ENCODE peak calls at places on chromosomes 3 and 15, in five cellular contexts. N is HCT116, O is A549, V is IMR-90, M is K562. Q is an unnamed sample.

GRCh38 chr3:56869157-56869889 is 67.6 kb upstream of the ARHGEF3 start:
- ATAC-seq in M (no peak), O (no peak), V (peak), N (peak), Q (no peak)

GRCh38 chr3:160810360-160810759 is 54.3 kb downstream of the PPM1L start:
- ATAC-seq in M (no peak), O (no peak), N (no peak), V (no peak), Q (peak)

GRCh38 chr15:60889006-60889405 is 340.1 kb downstream of the RORA start:
- ATAC-seq in N (no peak), M (no peak), O (no peak), V (no peak), Q (no peak)

GRCh38 chr15:62474771-62475124 is 309.7 kb upstream of the C2CD4B start:
- ATAC-seq in M (no peak), V (no peak), N (no peak), O (no peak), Q (peak)

GRCh38 chr15:89492111-89492641 is 4.2 kb downstream of the RHCG start:
- ATAC-seq in N (peak), M (peak), O (peak), V (peak), Q (no peak)

GRCh38 chr3:52013802-52014598 is 18.3 kb upstream of the RPL29 start:
- ATAC-seq in M (peak), O (peak), N (peak), V (no peak), Q (no peak)

GRCh38 chr3:187291001-187291511 is 481 bp downstream of the MASP1 start:
- ATAC-seq in V (peak), N (no peak), M (no peak), O (no peak), Q (no peak)

GRCh38 chr15:89632563-89633430 is 22.5 kb downstream of the KIF7 start:
- ATAC-seq in N (peak), M (no peak), O (peak), V (no peak), Q (no peak)

GRCh38 chr3:101567528-101568317 is 6.1 kb downstream of the TRMT10C start:
- ATAC-seq in V (peak), N (no peak), O (no peak), M (peak), Q (no peak)

GRCh38 chr15:68717952-68718351 is 102.7 kb downstream of the ANP32A start:
- ATAC-seq in V (no peak), N (no peak), O (no peak), M (no peak), Q (no peak)

GRCh38 chr3:66934041-66934440 is 64.1 kb upstream of the KBTBD8 start:
- ATAC-seq in V (no peak), O (no peak), M (no peak), N (no peak), Q (no peak)

GRCh38 chr3:169755488-169755887 is 9.4 kb downstream of the TERC start:
- ATAC-seq in O (no peak), N (no peak), M (no peak), V (no peak), Q (no peak)

GRCh38 chr3:28151608-28152228 is 89.7 kb upstream of the CMC1 start:
- ATAC-seq in V (no peak), M (no peak), N (no peak), O (no peak), Q (no peak)

GRCh38 chr3:41508063-41508696 is 308.9 kb downstream of the CTNNB1 start:
- ATAC-seq in M (no peak), N (peak), O (peak), V (no peak), Q (no peak)

GRCh38 chr3:33461097-33461496 is 20.9 kb upstream of the UBP1 start:
- ATAC-seq in N (no peak), O (no peak), V (no peak), M (no peak), Q (no peak)
- TF ChIP-seq POLR2A in N (no peak), O (no peak), V (no peak), M (no peak), Q (no peak)

GRCh38 chr3:14947886-14948608 is 664 bp downstream of the NR2C2 start:
- ATAC-seq in O (peak), N (peak), M (peak), V (peak), Q (peak)
- TF ChIP-seq POLR2A in O (peak), N (peak), M (peak), V (peak), Q (no peak)

DNA sequence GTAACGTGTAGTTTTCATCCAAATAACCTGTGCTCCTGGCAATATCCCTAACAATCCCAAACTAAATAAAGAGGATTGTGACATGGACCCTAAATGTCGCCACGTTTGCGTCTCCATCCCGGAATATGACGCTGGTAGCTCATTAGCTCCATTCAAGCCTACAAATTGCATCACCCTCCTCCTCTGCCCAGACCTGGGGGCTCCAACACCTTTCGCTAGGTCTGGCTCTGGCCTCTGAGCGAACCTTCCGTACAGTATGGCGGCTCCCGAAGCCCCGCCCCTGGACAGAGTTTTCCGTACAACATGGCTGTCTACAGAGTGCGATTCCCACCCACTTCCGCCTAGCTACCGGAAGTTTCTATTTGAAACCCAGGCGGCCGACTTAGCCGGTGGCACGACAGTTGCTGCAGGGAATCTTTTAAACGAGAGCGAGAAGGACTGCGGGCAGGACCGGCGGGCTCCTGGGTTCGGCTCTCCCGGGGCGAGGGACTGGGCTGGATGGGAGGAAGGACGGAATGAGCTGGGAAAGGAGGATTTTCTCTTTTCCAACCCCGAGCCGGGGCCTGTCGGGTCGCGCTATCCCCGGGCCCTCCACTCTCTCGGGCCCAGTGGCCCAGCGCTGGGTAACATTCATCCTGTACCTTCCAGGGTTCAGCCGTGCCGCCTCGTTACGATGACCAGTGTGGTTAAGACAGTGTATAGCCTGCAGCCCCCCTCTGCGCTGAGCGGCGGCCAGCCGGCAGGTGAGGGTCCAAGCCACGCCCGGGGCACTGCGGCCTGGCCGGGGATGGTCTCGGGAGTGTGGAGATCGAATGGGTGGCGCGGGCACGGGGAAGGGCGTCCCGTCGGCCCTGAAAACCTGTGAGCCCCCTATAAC is at the start of gene KNSTRN:
- ATAC-seq in O (peak), N (peak), V (peak), M (peak), Q (peak)
- TF ChIP-seq POLR2A in O (peak), N (peak), V (peak), M (peak), Q (no peak)

DNA sequence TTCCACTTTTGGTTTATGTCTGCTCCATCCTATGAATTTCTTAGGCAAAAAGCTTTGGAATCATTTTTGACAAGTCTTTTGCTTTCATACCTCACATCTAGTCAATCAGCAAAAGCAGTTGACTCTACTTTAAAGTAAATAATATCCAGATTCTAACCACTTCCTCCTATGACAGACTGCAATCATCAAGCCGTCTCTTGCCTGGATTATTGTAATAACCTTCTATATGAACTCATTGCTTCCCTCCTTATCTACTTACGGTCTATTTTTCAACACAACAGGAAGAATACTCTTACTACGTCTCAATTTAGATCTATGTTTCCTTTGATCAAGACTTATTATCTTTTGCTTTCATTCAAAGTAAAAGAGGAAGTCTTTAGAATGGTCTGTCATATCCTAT is 20.7 kb downstream of the CLDN1 start:
- ATAC-seq in V (no peak), M (no peak), O (no peak), N (no peak), Q (no peak)
- TF ChIP-seq POLR2A in V (no peak), M (no peak), O (no peak), N (no peak), Q (no peak)